ENCODE peak calls at places on chromosomes 4 and X, in six cellular contexts. S, Z, F, G, H and T are unnamed samples. For H3K4me1 and H3K9me3, the result is how much of the 10 kb centered on the place peaks cover.

GRCh38 chr4:81195475-81195874 is 19.5 kb downstream of the PRKG2 start:
- DNase-seq in H (no peak), S (no peak), Z (no peak), F (no peak), G (no peak), T (no peak)

GRCh38 chr4:27010334-27010940 is 149.8 kb downstream of the STIM2 start:
- DNase-seq in Z (peak), H (peak), G (peak), F (peak), S (no peak), T (peak)

GRCh38 chr4:71389149-71389840 is 50.5 kb downstream of the SLC4A4 start:
- DNase-seq in G (peak), S (no peak), H (no peak), Z (no peak), F (peak), T (no peak)

GRCh38 chr4:22607382-22607781 is 85.4 kb upstream of the GBA3 start:
- DNase-seq in Z (peak), G (peak), H (peak), F (peak), S (peak), T (peak)

GRCh38 chr4:134787315-134787714 is 585.7 kb upstream of the PABPC4L start:
- DNase-seq in F (peak), H (no peak), G (peak), Z (no peak), S (no peak), T (no peak)

GRCh38 chr4:8893624-8894423 is 22.2 kb upstream of the HMX1 start:
- DNase-seq in H (no peak), Z (no peak), G (no peak), F (no peak), S (peak), T (no peak)

GRCh38 chrX:7215842-7216241 is 67.9 kb upstream of the PUDP start:
- DNase-seq in G (no peak), Z (no peak), F (peak), S (no peak), H (no peak), T (no peak)

GRCh38 chr4:184838249-184839074 is 12.7 kb upstream of the ACSL1 start:
- DNase-seq in S (no peak), H (no peak), Z (no peak), G (peak), F (peak), T (no peak)

GRCh38 chrX:10108288-10108687 is 48.5 kb upstream of the CLCN4 start:
- DNase-seq in S (no peak), Z (no peak), H (no peak), G (no peak), F (no peak), T (no peak)

GRCh38 chrX:2679534-2680485 is 11.3 kb upstream of the CD99 start:
- DNase-seq in Z (no peak), S (no peak), F (peak), G (no peak), H (no peak), T (peak)

GRCh38 chr4:48342559-48342878 is 1.2 kb downstream of the SLAIN2 start:
- DNase-seq in H (no peak), G (no peak), Z (no peak), F (no peak), S (no peak), T (no peak)

GRCh38 chr4:80069837-80070788 is 2.9 kb downstream of the ANTXR2 start:
- DNase-seq in S (no peak), F (peak), G (peak), Z (no peak), H (no peak), T (no peak)

GRCh38 chrX:72029473-72030411 is 102.0 kb downstream of the RTL5 start:
- DNase-seq in F (peak), G (peak), S (peak), Z (peak), H (no peak), T (no peak)

GRCh38 chrX:25277574-25277973 is 261.8 kb upstream of the ARX start:
- DNase-seq in G (no peak), F (no peak), Z (no peak), S (no peak), H (no peak), T (no peak)

GRCh38 chr4:117777721-117778120 is 256.6 kb upstream of the NDST3 start:
- DNase-seq in G (peak), S (no peak), F (peak), H (no peak), Z (no peak), T (no peak)

GRCh38 chr4:4477796-4478195 is 64.1 kb downstream of the STX18 start:
- DNase-seq in H (no peak), F (peak), Z (no peak), G (peak), S (no peak), T (peak)

GRCh38 chrX:24306430-24306829 is 7.4 kb downstream of the SUPT20HL2 start:
- DNase-seq in Z (no peak), H (no peak), S (peak), G (no peak), F (no peak), T (no peak)

GRCh38 chrX:136647969-136648368 is at the start of gene CD40LG:
- DNase-seq in G (no peak), F (no peak), S (no peak), Z (no peak), H (no peak), T (no peak)

GRCh38 chrX:42748067-42748850 is 29.7 kb downstream of the PPP1R2C start:
- DNase-seq in Z (no peak), S (no peak), F (peak), G (peak), H (no peak), T (no peak)

GRCh38 chr4:54855221-54855854 is 197.6 kb downstream of the KIT start:
- DNase-seq in H (peak), F (no peak), S (no peak), Z (no peak), G (no peak), T (no peak)

GRCh38 chr4:113113151-113113550 is 63.7 kb downstream of the ANK2 start:
- DNase-seq in F (no peak), G (no peak), H (no peak), S (no peak), Z (no peak), T (no peak)

GRCh38 chrX:40581333-40581910 is 652 bp downstream of the ATP6AP2 start:
- DNase-seq in S (no peak), G (peak), H (no peak), F (peak), Z (no peak), T (no peak)

GRCh38 chr4:168840988-168841681 is 168.9 kb downstream of the CBR4 start:
- DNase-seq in H (peak), G (no peak), F (peak), Z (no peak), S (peak), T (no peak)

GRCh38 chrX:71128915-71129765 is 10.7 kb downstream of the MED12 start:
- DNase-seq in Z (peak), F (peak), S (peak), H (peak), G (peak), T (peak)

GRCh38 chrX:103051260-103051789 is 12.6 kb downstream of the BEX1 start:
- DNase-seq in G (no peak), S (no peak), Z (no peak), H (no peak), F (no peak), T (no peak)

GRCh38 chrX:16113978-16114554 is 9.3 kb upstream of the GRPR start:
- DNase-seq in F (no peak), G (no peak), Z (no peak), S (no peak), H (no peak), T (no peak)

GRCh38 chrX:47722260-47722659 is 63.3 kb upstream of the UXT start:
- DNase-seq in F (no peak), Z (no peak), S (no peak), H (no peak), G (no peak), T (no peak)

GRCh38 chrX:103063918-103064434 is at the start of gene BEX1:
- DNase-seq in G (no peak), H (no peak), S (peak), F (peak), Z (no peak), T (no peak)

GRCh38 chr4:184957451-184958115 is 60.7 kb upstream of the HELT start:
- DNase-seq in Z (no peak), G (no peak), S (peak), F (no peak), H (no peak), T (no peak)

GRCh38 chr4:122706511-122706910 is 26.0 kb upstream of the BBS12 start:
- DNase-seq in F (no peak), S (no peak), H (no peak), G (no peak), Z (no peak), T (no peak)

GRCh38 chrX:136880003-136880451 is 498 bp downstream of the RBMX start:
- DNase-seq in F (no peak), S (no peak), G (no peak), Z (no peak), H (peak), T (peak)

GRCh38 chr4:119490335-119490734 is 138.3 kb downstream of the PDE5A start:
- DNase-seq in G (peak), H (no peak), Z (no peak), S (peak), F (peak), T (no peak)

GRCh38 chrX:107374116-107374515 is 75.3 kb upstream of the FRMPD3 start:
- DNase-seq in G (no peak), F (no peak), Z (no peak), S (peak), H (no peak), T (no peak)

GRCh38 chr4:44848466-44848865 is 122.1 kb upstream of the GNPDA2 start:
- DNase-seq in Z (no peak), F (no peak), H (no peak), G (no peak), S (no peak), T (no peak)

GRCh38 chr4:75834772-75835154 is 67.5 kb downstream of the PPEF2 start:
- DNase-seq in Z (no peak), G (no peak), S (no peak), F (no peak), H (no peak), T (no peak)

DNA sequence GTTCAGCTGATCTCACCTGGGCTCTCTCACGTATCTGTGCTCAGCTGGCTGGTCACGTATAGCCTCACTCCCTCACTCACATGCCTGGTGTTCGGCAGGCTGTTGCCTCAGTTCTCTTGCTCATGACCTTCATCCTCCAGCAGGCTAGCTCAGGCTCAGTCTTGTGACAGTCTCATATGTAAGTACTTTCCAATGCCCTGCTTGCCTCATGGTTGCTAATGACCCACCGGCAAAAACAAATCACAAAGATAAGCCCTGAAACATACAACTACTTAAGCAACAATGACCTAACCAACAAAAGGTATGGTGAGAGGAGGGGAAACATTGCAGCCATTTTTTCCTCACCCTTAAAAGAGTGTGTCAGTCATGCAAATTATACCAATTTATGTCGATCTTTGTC is 25.0 kb downstream of the MEPE start:
- DNase-seq in F (no peak), H (no peak), S (no peak), Z (no peak), G (no peak), T (no peak)
- TF ChIP-seq CTCF in F (no peak), H (no peak), S (no peak), Z (no peak), G (no peak), T (no peak)

GRCh38 chr4:173192375-173193162 is 24.0 kb downstream of the GALNT7 start:
- DNase-seq in F (no peak), S (no peak), Z (no peak), G (no peak), H (no peak), T (no peak)

GRCh38 chr4:173189117-173189693 is 20.6 kb downstream of the GALNT7 start:
- DNase-seq in Z (no peak), F (peak), G (no peak), H (no peak), S (no peak), T (no peak)

GRCh38 chr4:173185832-173186545 is 17.4 kb downstream of the GALNT7 start:
- DNase-seq in S (no peak), H (no peak), F (no peak), Z (peak), G (no peak), T (no peak)

GRCh38 chr4:173191623-173192041 is 23.0 kb downstream of the GALNT7 start:
- DNase-seq in H (no peak), S (no peak), F (peak), Z (no peak), G (peak), T (no peak)

GRCh38 chr4:173188648-173189047 is 20.0 kb downstream of the GALNT7 start:
- DNase-seq in H (no peak), S (no peak), G (no peak), Z (no peak), F (no peak), T (no peak)
- H3K4me1 ChIP-seq in H (under half), S (under half), G (under half), Z (under half), F (under half), T (under half)

GRCh38 chr4:29263011-29263410 is 1457.2 kb upstream of the PCDH7 start:
- DNase-seq in S (no peak), Z (no peak), G (no peak), F (no peak), H (no peak), T (no peak)
- H3K9me3 ChIP-seq in S (under half), Z (under half), G (under half), F (under half), H (under half), T (under half)

GRCh38 chr4:2908686-2909085 is 54.5 kb downstream of the NOP14 start:
- DNase-seq in F (no peak), H (no peak), Z (no peak), G (no peak), S (no peak), T (no peak)

GRCh38 chr4:2911868-2912267 is 51.3 kb downstream of the NOP14 start:
- DNase-seq in F (no peak), G (no peak), Z (no peak), H (no peak), S (no peak), T (no peak)

GRCh38 chr4:2909583-2909982 is 53.6 kb downstream of the NOP14 start:
- DNase-seq in Z (no peak), F (no peak), G (no peak), H (no peak), S (no peak), T (no peak)

GRCh38 chr4:2907706-2908293 is 55.4 kb downstream of the NOP14 start:
- DNase-seq in S (no peak), F (no peak), Z (no peak), G (peak), H (no peak), T (no peak)

DNA sequence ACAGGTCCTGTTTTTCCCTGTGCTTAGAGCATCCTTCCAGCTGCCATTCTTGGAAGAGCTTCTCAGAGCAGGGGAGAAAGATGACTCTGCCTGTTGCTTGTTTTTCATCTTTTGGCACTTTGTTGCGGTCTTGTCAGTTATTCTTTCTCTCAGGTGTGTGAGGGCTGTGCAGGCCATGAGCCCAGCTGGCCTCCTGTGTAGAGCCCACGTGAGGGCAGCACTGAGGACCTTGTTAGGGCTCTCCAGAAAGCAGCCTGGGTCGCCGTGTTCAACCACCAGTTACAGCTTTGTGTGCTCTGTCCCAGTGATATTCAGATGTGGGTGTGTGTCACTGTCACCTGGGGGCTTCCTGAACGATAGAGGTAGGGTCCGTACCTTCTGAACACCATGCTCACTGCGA is 52.8 kb downstream of the NOP14 start:
- DNase-seq in G (no peak), H (no peak), S (no peak), F (no peak), Z (no peak), T (no peak)
- TF ChIP-seq CTCF in G (no peak), H (peak), S (peak), F (peak), Z (no peak), T (no peak)

DNA sequence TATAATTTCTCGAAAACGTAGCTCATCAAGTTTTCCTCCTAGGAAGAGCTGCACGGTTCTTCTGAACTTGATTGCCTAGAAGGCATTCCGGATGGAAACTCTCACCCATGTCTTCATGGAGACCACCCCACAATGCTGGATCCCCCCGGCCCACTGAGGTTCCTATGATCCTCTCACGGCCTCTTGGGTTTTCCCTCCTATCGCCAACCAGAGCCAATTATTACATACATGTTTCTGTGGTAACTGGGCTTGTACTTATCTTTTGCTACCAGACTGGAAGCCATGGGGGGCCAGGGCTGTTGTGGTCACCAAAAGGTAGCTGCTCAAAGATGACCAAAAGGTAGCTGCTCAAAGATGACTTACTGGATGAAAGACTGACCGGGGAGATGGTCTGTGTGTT is 131.5 kb downstream of the AFAP1 start:
- DNase-seq in H (no peak), F (no peak), S (no peak), Z (no peak), G (no peak), T (no peak)
- H3K4me1 ChIP-seq in H (half or more), F (under half), S (under half), Z (under half), G (under half), T (under half)

DNA sequence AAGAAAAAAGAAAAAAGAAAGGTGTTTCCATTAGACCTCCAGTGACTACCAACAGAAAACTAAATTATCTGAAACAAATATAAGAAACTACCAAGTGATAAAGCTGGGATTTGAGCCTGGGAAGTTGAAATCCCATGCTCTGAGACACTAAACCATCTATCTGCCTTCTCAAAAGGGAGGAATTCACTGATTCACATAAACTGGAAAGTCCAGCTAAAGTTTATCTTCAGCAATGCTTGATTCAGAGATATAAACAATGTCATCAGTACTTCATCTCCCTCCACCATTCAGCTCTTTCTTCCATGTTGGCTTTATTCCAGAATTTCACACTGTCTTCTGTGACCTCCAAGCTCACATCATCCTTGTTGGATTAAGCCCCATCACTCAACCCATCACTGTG is 96.3 kb downstream of the IQCM start:
- DNase-seq in Z (no peak), F (peak), G (no peak), S (no peak), H (no peak), T (no peak)
- H3K9me3 ChIP-seq in Z (under half), F (under half), G (under half), S (under half), H (under half), T (under half)

GRCh38 chr4:92091335-92091734 is 212.4 kb upstream of the GRID2 start:
- DNase-seq in F (no peak), G (peak), S (peak), Z (no peak), H (no peak), T (no peak)
- TF ChIP-seq CTCF in F (no peak), G (peak), S (peak), Z (no peak), H (no peak), T (no peak)

DNA sequence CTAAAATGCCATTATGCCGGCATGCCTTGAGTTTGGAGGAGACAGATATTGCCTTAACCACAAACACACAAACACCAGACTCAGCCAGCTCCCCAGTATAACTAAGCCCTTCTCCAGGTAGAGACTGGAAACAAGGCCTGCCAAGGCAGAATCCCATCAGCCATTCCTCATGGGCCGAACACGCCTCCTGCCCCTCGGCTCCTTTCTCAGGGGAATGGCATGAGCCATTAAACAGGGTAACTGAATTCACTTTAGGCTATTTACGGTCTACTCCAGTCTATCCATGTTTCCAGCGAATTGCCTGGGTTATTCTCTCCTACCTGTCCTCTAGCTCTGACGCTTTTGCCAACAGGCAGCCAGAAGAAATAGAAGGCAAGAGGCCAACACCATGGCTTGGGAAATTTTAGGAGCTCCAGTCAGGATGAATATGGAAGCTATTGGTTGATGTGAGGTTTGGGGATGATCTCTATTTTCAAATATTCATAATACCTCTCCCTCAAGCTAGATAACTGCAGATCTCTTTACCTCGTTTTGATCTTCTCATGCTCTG is 4.9 kb downstream of the SEL1L3 start:
- DNase-seq in S (no peak), Z (no peak), F (no peak), G (no peak), H (no peak), T (no peak)
- H3K4me1 ChIP-seq in S (under half), Z (under half), F (under half), G (under half), H (under half), T (under half)